ENCODE peak calls at places on chromosomes 4 and X, in nine cellular contexts. G is brain microvascular endothelial cell, N is tibial nerve, B is HCT116, J is retinal pigment epithelial cell, X is colonic mucosa, F is heart right ventricle, A is right lobe of liver, C is spleen. U is an unnamed sample.

GRCh38 chr4:1333256-1333655 is 13.8 kb upstream of the UVSSA start:
- DNase-seq in X (no peak), B (no peak), G (no peak), F (no peak), C (peak), J (no peak), A (no peak), N (no peak), U (no peak)

GRCh38 chr4:39045791-39046221 is 13.6 kb upstream of the TMEM156 start:
- DNase-seq in G (peak), A (no peak), F (no peak), N (no peak), C (no peak), J (no peak), X (no peak), B (no peak), U (no peak)

GRCh38 chrX:115018040-115018647 is 728 bp upstream of the IL13RA2 start:
- DNase-seq in C (no peak), X (no peak), B (no peak), G (no peak), F (no peak), N (no peak), A (no peak), J (no peak), U (no peak)

GRCh38 chrX:119541188-119541587 is 24.0 kb downstream of the STEEP1 start:
- DNase-seq in C (no peak), X (no peak), G (peak), J (no peak), A (no peak), B (no peak), F (no peak), N (no peak), U (peak)

GRCh38 chrX:150899191-150899757 is 806 bp upstream of the CD99L2 start:
- DNase-seq in A (peak), N (peak), G (no peak), C (peak), J (no peak), B (no peak), F (peak), X (peak), U (no peak)

GRCh38 chrX:40976971-40977370 is 108.3 kb upstream of the USP9X start:
- DNase-seq in X (no peak), C (no peak), J (no peak), F (no peak), N (no peak), A (no peak), B (no peak), G (no peak), U (no peak)

GRCh38 chr4:153244969-153245368 is 40.7 kb downstream of the TRIM2 start:
- DNase-seq in C (no peak), A (no peak), N (no peak), B (no peak), G (no peak), J (no peak), X (peak), F (no peak), U (no peak)

GRCh38 chr4:137213372-137214173 is 318.7 kb downstream of the PCDH18 start:
- DNase-seq in A (no peak), F (no peak), G (no peak), J (no peak), B (no peak), X (no peak), C (no peak), N (no peak), U (peak)

GRCh38 chr4:150479665-150480064 is 102.3 kb upstream of the MAB21L2 start:
- DNase-seq in J (no peak), F (no peak), B (no peak), N (no peak), C (no peak), X (no peak), G (no peak), A (no peak), U (no peak)

GRCh38 chrX:132483951-132484350 is 4.9 kb downstream of the MBNL3 start:
- DNase-seq in B (no peak), X (no peak), N (no peak), J (no peak), C (no peak), F (no peak), A (no peak), G (no peak), U (no peak)

GRCh38 chr4:7384003-7384928 is 50.5 kb downstream of the PSAPL1 start:
- DNase-seq in B (no peak), N (no peak), X (no peak), A (peak), G (no peak), F (no peak), J (no peak), C (peak), U (no peak)

DNA sequence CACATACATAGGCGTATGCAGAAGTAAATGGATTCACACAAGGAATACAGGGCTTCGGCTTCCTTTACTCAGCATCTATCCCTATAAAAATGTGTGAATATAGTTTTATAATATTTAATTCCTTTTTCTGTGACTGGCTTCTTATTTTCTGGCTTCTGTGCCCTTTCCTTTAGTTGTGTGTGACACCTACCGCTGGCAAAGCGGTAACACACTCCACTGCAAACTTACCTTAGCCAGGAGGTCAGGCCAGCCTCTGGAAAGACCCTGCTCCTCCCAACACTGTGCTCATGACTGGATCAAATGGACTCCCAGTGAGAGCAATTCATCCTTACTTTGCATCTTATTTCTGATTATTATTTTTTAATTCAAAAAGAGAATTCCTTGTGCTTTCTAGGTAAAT is 244.2 kb downstream of the ANK2 start:
- DNase-seq in J (no peak), A (no peak), C (no peak), G (no peak), X (no peak), N (no peak), F (no peak), B (no peak), U (no peak)
- TF ChIP-seq CTCF in J (no peak), A (no peak), C (no peak), G (peak), X (no peak), N (no peak), F (no peak), B (no peak), U (peak)

DNA sequence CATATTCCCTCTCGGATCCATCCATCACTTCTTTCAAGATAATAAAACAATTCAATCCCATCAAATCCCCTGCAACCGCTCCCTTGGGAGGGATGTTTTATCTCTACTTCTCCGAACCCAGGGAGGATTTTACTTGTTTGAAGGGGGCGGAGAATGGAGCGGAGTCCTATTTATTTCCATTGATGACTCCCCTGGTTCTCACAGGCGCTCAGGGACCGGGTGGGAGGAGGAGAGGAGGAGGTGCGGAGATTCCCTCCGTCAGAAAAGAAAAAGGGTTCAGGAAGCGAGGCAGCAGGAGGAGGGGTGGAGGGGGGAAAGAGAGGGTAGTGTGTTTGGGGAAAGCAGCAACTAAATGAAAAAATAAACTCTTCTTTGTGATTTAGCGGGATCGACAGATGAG is 2.1 kb downstream of the NDNF start:
- DNase-seq in J (no peak), A (no peak), N (no peak), C (no peak), G (no peak), F (no peak), B (no peak), X (peak), U (no peak)
- H3K4me3 ChIP-seq in J (no peak), A (no peak), N (peak), C (no peak), G (no peak), F (peak), B (no peak), X (peak), U (no peak)

GRCh38 chr4:121112530-121112929 is 40.2 kb upstream of the NDNF start:
- DNase-seq in N (no peak), X (no peak), A (no peak), F (no peak), B (no peak), C (no peak), J (no peak), G (no peak), U (no peak)
- TF ChIP-seq CTCF in N (no peak), X (peak), A (peak), F (peak), B (no peak), C (peak), J (peak), G (peak), U (no peak)

GRCh38 chr4:170888660-170889059 is 798.9 kb upstream of the AADAT start:
- DNase-seq in N (no peak), F (no peak), X (no peak), G (no peak), C (no peak), A (no peak), J (no peak), B (no peak), U (no peak)

GRCh38 chr4:170887396-170887795 is 797.6 kb upstream of the AADAT start:
- DNase-seq in C (no peak), N (no peak), B (no peak), G (peak), J (peak), A (no peak), X (no peak), F (no peak), U (no peak)

GRCh38 chr4:170884965-170885583 is 795.3 kb upstream of the AADAT start:
- DNase-seq in G (no peak), N (no peak), X (no peak), C (no peak), B (no peak), A (no peak), J (no peak), F (no peak), U (no peak)
- H3K4me3 ChIP-seq in G (no peak), N (no peak), X (no peak), C (no peak), B (no peak), A (no peak), J (no peak), F (no peak), U (no peak)

DNA sequence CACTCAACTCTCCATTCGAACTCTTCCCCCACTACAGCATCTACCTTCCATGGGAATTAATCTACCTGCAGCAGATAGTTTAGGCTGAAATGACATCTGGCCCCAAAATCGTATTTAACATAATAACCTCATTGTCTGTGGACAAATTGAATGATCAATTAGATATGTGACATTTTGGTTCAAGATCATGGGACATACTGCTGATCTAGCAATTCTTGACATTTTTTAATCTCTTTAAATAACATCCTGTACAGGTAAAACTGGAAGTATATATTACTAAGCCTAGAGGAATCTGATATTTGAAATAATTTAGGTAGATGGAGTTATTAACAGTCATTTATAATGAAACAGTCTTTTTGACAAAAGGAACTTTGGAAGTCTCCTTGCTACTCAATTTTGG is 702.5 kb downstream of the NLGN4X start:
- DNase-seq in G (no peak), J (no peak), A (no peak), X (no peak), N (no peak), C (no peak), B (no peak), F (no peak), U (no peak)
- TF ChIP-seq CTCF in G (no peak), J (no peak), A (no peak), X (no peak), N (no peak), C (no peak), B (no peak), F (no peak), U (no peak)

U was measured in BJ.